ENCODE peak calls at places on chromosomes 16 and 17, in seven cellular contexts. Q is right cardiac atrium; N is Caco-2; F is NCI-H1694; X is activated CD4-positive, alpha-beta T cell treated with anti-CD3 and anti-CD28 coated beads for 4 hours; Y is activated effector memory CD4-positive, alpha-beta T cell treated with Interleukin-2 at 50 U/mL for 16 hours; M is AG08395. L is an unnamed sample.

GRCh38 chr17:22503322-22503899 is 811.1 kb downstream of the KCNJ18 start:
- DNase-seq in X (no peak), M (no peak), Q (no peak), N (no peak), F (no peak), Y (no peak), L (no peak)

GRCh38 chr16:55508271-55508921 is 476 bp upstream of the LPCAT2 start:
- DNase-seq in X (no peak), Y (no peak), M (no peak), F (no peak), N (no peak), Q (no peak), L (no peak)

GRCh38 chr17:4195306-4195705 is 52.3 kb downstream of the CYB5D2 start:
- DNase-seq in F (no peak), Y (no peak), M (peak; percentile 75), N (no peak), Q (no peak), X (no peak), L (no peak)

GRCh38 chr17:64146418-64147109 is 16.6 kb upstream of the ERN1 start:
- DNase-seq in Y (peak; percentile 20), N (peak; percentile 52), F (peak; percentile 34), X (no peak), Q (peak; percentile 87), M (peak; percentile 46), L (no peak)

GRCh38 chr17:8922451-8922850 is 43.1 kb downstream of the PIK3R5 start:
- DNase-seq in N (no peak), X (no peak), Y (no peak), F (no peak), M (peak; percentile 90), Q (no peak), L (no peak)

GRCh38 chr17:77375917-77376651 is 235.3 kb downstream of the SEC14L1 start:
- DNase-seq in Y (peak; percentile 72), N (no peak), F (no peak), M (peak; percentile 56), X (peak; percentile 55), Q (peak; percentile 76), L (no peak)

GRCh38 chr17:40004072-40004471 is 11.2 kb upstream of the CSF3 start:
- DNase-seq in N (no peak), M (no peak), Q (peak; percentile 11), Y (no peak), F (no peak), X (no peak), L (no peak)

GRCh38 chr17:79631640-79632431 is 21.0 kb upstream of the RBFOX3 start:
- DNase-seq in Q (no peak), Y (no peak), X (no peak), N (no peak), F (no peak), M (no peak), L (no peak)

GRCh38 chr16:12651765-12652531 is 151.7 kb downstream of the CPPED1 start:
- DNase-seq in Y (no peak), X (no peak), Q (no peak), M (no peak), N (no peak), F (no peak), L (no peak)

GRCh38 chr16:58449768-58450167 is 50.2 kb upstream of the NDRG4 start:
- DNase-seq in N (no peak), Q (no peak), M (no peak), Y (no peak), X (no peak), F (no peak), L (no peak)

GRCh38 chr17:73743802-73744201 is 99.6 kb upstream of the SDK2 start:
- DNase-seq in F (no peak), N (no peak), Y (no peak), M (no peak), Q (no peak), X (no peak), L (peak; percentile 78)

GRCh38 chr17:49187301-49187700 is 23.1 kb downstream of the GNGT2 start:
- DNase-seq in X (no peak), M (no peak), F (no peak), Y (no peak), N (no peak), Q (no peak), L (no peak)

GRCh38 chr16:57113042-57113453 is 20.7 kb downstream of the CPNE2 start:
- DNase-seq in X (no peak), F (no peak), N (no peak), M (peak; percentile 51), Y (no peak), Q (no peak), L (no peak)

GRCh38 chr17:81978901-81979298 is 1.5 kb downstream of the ASPSCR1 start:
- DNase-seq in Q (no peak), M (no peak), X (no peak), Y (no peak), F (no peak), N (no peak), L (no peak)

GRCh38 chr17:58632324-58633314 is 59.2 kb downstream of the TEX14 start:
- DNase-seq in Y (no peak), X (no peak), N (no peak), F (no peak), M (no peak), Q (no peak), L (no peak)

GRCh38 chr16:80084163-80084562 is 456.6 kb upstream of the DYNLRB2 start:
- DNase-seq in Q (peak; percentile 28), Y (no peak), F (no peak), N (no peak), X (no peak), M (no peak), L (no peak)

GRCh38 chr17:80637286-80637703 is 92.7 kb downstream of the RPTOR start:
- DNase-seq in M (no peak), Y (no peak), N (no peak), Q (peak; percentile 7), F (no peak), X (no peak), L (no peak)

GRCh38 chr17:70423562-70423961 is 254.2 kb downstream of the KCNJ2 start:
- DNase-seq in F (no peak), Q (no peak), N (no peak), X (no peak), Y (no peak), M (no peak), L (no peak)

GRCh38 chr16:68504066-68504465 is 35.0 kb upstream of the ZFP90 start:
- DNase-seq in F (no peak), M (no peak), Q (no peak), N (no peak), X (no peak), Y (no peak), L (no peak)